ENCODE peak calls at places on chromosomes 3 and 15, in four cellular contexts. One of them, this sample, is unnamed.

GRCh38 chr15:100716456-100717085 is 114.2 kb downstream of the ASB7 start:
- DNase-seq in NCI-H1092 treated with DMSO at 0.1 percent for 48 hours: no peak
- DNase-seq in cardiac muscle cell: no peak
- DNase-seq in NCI-H524: no peak
- DNase-seq in this sample: no peak

GRCh38 chr15:48674876-48675275 is 29.4 kb upstream of the FBN1 start:
- DNase-seq in NCI-H1092 treated with DMSO at 0.1 percent for 48 hours: no peak
- DNase-seq in cardiac muscle cell: peak
- DNase-seq in NCI-H524: no peak
- DNase-seq in this sample: no peak

GRCh38 chr15:98412852-98413251 is 235.5 kb upstream of the IGF1R start:
- DNase-seq in NCI-H1092 treated with DMSO at 0.1 percent for 48 hours: no peak
- DNase-seq in cardiac muscle cell: no peak
- DNase-seq in NCI-H524: no peak
- DNase-seq in this sample: no peak

GRCh38 chr3:113948015-113948917 is 453 bp downstream of the ZDHHC23 start:
- DNase-seq in NCI-H1092 treated with DMSO at 0.1 percent for 48 hours: peak
- DNase-seq in cardiac muscle cell: no peak
- DNase-seq in NCI-H524: peak
- DNase-seq in this sample: peak

GRCh38 chr15:73108676-73109075 is 56.4 kb downstream of the NEO1 start:
- DNase-seq in NCI-H1092 treated with DMSO at 0.1 percent for 48 hours: no peak
- DNase-seq in cardiac muscle cell: no peak
- DNase-seq in NCI-H524: no peak
- DNase-seq in this sample: no peak

GRCh38 chr3:101675709-101676218 is 1.2 kb downstream of the ZBTB11 start:
- DNase-seq in NCI-H1092 treated with DMSO at 0.1 percent for 48 hours: no peak
- DNase-seq in cardiac muscle cell: no peak
- DNase-seq in NCI-H524: no peak
- DNase-seq in this sample: peak

GRCh38 chr15:67178569-67179210 is 75.8 kb downstream of the AAGAB start:
- DNase-seq in NCI-H1092 treated with DMSO at 0.1 percent for 48 hours: no peak
- DNase-seq in cardiac muscle cell: peak
- DNase-seq in NCI-H524: no peak
- DNase-seq in this sample: no peak

GRCh38 chr3:143970773-143971366 is 753 bp upstream of the DIPK2A start:
- DNase-seq in NCI-H1092 treated with DMSO at 0.1 percent for 48 hours: peak
- DNase-seq in cardiac muscle cell: no peak
- DNase-seq in NCI-H524: peak
- DNase-seq in this sample: peak

GRCh38 chr3:188788621-188789081 is 383.1 kb upstream of the TPRG1 start:
- DNase-seq in NCI-H1092 treated with DMSO at 0.1 percent for 48 hours: no peak
- DNase-seq in cardiac muscle cell: peak
- DNase-seq in NCI-H524: no peak
- DNase-seq in this sample: no peak

GRCh38 chr15:59524331-59524731 is 86.3 kb downstream of the FAM81A start:
- DNase-seq in NCI-H1092 treated with DMSO at 0.1 percent for 48 hours: no peak
- DNase-seq in cardiac muscle cell: no peak
- DNase-seq in NCI-H524: no peak
- DNase-seq in this sample: no peak

GRCh38 chr3:107242579-107242978 is 134.7 kb upstream of the CCDC54 start:
- DNase-seq in NCI-H1092 treated with DMSO at 0.1 percent for 48 hours: no peak
- DNase-seq in cardiac muscle cell: no peak
- DNase-seq in NCI-H524: peak
- DNase-seq in this sample: no peak

GRCh38 chr3:184231671-184232070 is 2.3 kb downstream of the VWA5B2 start:
- DNase-seq in NCI-H1092 treated with DMSO at 0.1 percent for 48 hours: no peak
- DNase-seq in cardiac muscle cell: peak
- DNase-seq in NCI-H524: no peak
- DNase-seq in this sample: no peak

GRCh38 chr3:162971715-162972114 is 1475.1 kb downstream of the OTOL1 start:
- DNase-seq in NCI-H1092 treated with DMSO at 0.1 percent for 48 hours: no peak
- DNase-seq in cardiac muscle cell: no peak
- DNase-seq in NCI-H524: no peak
- DNase-seq in this sample: no peak